ENCODE peak calls at places on chromosomes 16 and 17, in six cellular contexts. T is HCT116, B is thoracic aorta, F is mucosa of descending colon, P is adrenal gland, A is esophagus muscularis mucosa. Q is an unnamed sample. For H3K9me3, the result is how much of the 10 kb centered on the place peaks cover.

GRCh38 chr16:69839798-69840409 is 77.8 kb downstream of the WWP2 start:
- DNase-seq in B (no peak), A (no peak), T (no peak), P (no peak), F (peak), Q (no peak)

GRCh38 chr17:1423456-1424135 is 23.6 kb upstream of the YWHAE start:
- DNase-seq in A (no peak), P (no peak), F (no peak), T (no peak), B (no peak), Q (no peak)

GRCh38 chr17:68780561-68780960 is 174.6 kb downstream of the ABCA8 start:
- DNase-seq in A (no peak), T (no peak), P (no peak), B (no peak), F (no peak), Q (no peak)

GRCh38 chr17:46020023-46020735 is 21.1 kb downstream of the STH start:
- DNase-seq in P (no peak), A (no peak), F (no peak), B (no peak), T (no peak), Q (no peak)

GRCh38 chr17:6780886-6781285 is 4.9 kb downstream of the FBXO39 start:
- DNase-seq in A (peak), F (no peak), P (no peak), B (no peak), T (no peak), Q (no peak)

GRCh38 chr17:42040818-42041217 is 9.6 kb downstream of the C17orf113 start:
- DNase-seq in F (no peak), T (no peak), B (no peak), A (no peak), P (no peak), Q (no peak)

GRCh38 chr17:72266099-72266852 is 145.5 kb downstream of the SOX9 start:
- DNase-seq in A (no peak), T (no peak), F (no peak), P (no peak), B (no peak), Q (no peak)

GRCh38 chr16:88784074-88784855 is 755 bp downstream of the PIEZO1 start:
- DNase-seq in A (no peak), P (no peak), F (peak), T (no peak), B (no peak), Q (no peak)

GRCh38 chr17:58007781-58008706 is 998 bp upstream of the SRSF1 start:
- DNase-seq in F (peak), B (no peak), P (no peak), T (no peak), A (no peak), Q (no peak)

GRCh38 chr16:79325211-79325610 is 275.3 kb downstream of the MAF start:
- DNase-seq in T (no peak), P (no peak), B (no peak), F (no peak), A (no peak), Q (no peak)

GRCh38 chr16:47965439-47965838 is 190.4 kb downstream of the ABCC12 start:
- DNase-seq in A (no peak), T (no peak), F (no peak), B (no peak), P (no peak), Q (no peak)

GRCh38 chr16:85025781-85026653 is 1.6 kb upstream of the KIAA0513 start:
- DNase-seq in B (no peak), F (no peak), P (no peak), A (no peak), T (no peak), Q (no peak)

GRCh38 chr17:41264599-41264998 is 579 bp upstream of the KRTAP9-6 start:
- DNase-seq in B (no peak), F (no peak), T (no peak), A (no peak), P (no peak), Q (no peak)

GRCh38 chr17:45789874-45790273 is 5.8 kb downstream of the CRHR1 start:
- DNase-seq in T (no peak), B (no peak), P (no peak), A (no peak), F (no peak), Q (no peak)

GRCh38 chr17:16987830-16988601 is 16.1 kb upstream of the TNFRSF13B start:
- DNase-seq in B (no peak), F (peak), P (peak), A (peak), T (no peak), Q (peak)

GRCh38 chr16:89443727-89444084 is 46.7 kb downstream of the ANKRD11 start:
- DNase-seq in B (no peak), P (no peak), T (no peak), A (no peak), F (peak), Q (no peak)

GRCh38 chr17:16585796-16586195 is 16.8 kb upstream of the ZNF287 start:
- DNase-seq in F (no peak), T (no peak), A (no peak), B (no peak), P (no peak), Q (no peak)

GRCh38 chr16:8869212-8869987 is 594 bp upstream of the CARHSP1 start:
- DNase-seq in P (no peak), B (no peak), A (no peak), F (peak), T (no peak), Q (no peak)

GRCh38 chr16:75097941-75098897 is 18.4 kb downstream of the LDHD start:
- DNase-seq in T (no peak), F (no peak), A (no peak), P (peak), B (no peak), Q (no peak)

GRCh38 chr16:74601131-74601871 is 5.6 kb downstream of the GLG1 start:
- DNase-seq in T (no peak), F (peak), B (no peak), P (no peak), A (no peak), Q (no peak)

GRCh38 chr17:74920679-74921044 is 2.4 kb downstream of the USH1G start:
- DNase-seq in A (no peak), P (no peak), B (no peak), T (no peak), F (no peak), Q (no peak)

GRCh38 chr17:80270104-80270503 is 9.5 kb downstream of the RNF213 start:
- DNase-seq in F (no peak), A (no peak), T (no peak), B (no peak), P (no peak), Q (no peak)

GRCh38 chr16:69796285-69797118 is 34.4 kb downstream of the WWP2 start:
- DNase-seq in F (no peak), A (no peak), P (peak), T (peak), B (no peak), Q (no peak)

GRCh38 chr16:89375686-89376085 is 114.7 kb downstream of the ANKRD11 start:
- DNase-seq in A (no peak), P (no peak), F (no peak), T (no peak), B (no peak), Q (no peak)

GRCh38 chr16:49461517-49461951 is 87.9 kb downstream of the C16orf78 start:
- DNase-seq in F (no peak), A (peak), P (peak), B (no peak), T (no peak), Q (no peak)

GRCh38 chr17:26818736-26819135 is 475.2 kb upstream of the WSB1 start:
- DNase-seq in A (peak), P (no peak), B (no peak), T (peak), F (no peak), Q (no peak)
- H3K9me3 ChIP-seq in A (half or more), P (under half), B (under half), T (half or more), F (half or more), Q (under half)

DNA sequence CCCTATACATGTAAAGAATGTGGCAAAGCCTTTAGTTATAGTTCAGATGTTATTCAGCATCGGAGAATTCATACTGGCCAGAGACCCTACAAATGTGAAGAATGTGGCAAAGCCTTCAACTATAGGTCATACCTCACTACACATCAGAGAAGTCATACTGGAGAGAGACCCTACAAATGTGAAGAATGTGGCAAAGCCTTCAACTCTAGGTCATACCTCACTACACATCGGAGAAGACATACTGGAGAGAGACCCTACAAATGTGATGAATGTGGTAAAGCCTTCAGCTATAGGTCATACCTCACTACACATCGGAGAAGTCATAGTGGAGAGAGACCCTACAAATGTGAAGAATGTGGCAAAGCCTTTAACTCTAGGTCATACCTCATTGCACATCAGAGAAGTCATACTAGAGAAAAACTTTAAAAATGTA is 42.5 kb downstream of the ZNF267 start:
- DNase-seq in B (no peak), T (no peak), F (no peak), A (no peak), P (no peak), Q (no peak)
- H3K9me3 ChIP-seq in B (half or more), T (half or more), F (half or more), A (half or more), P (under half), Q (half or more)

GRCh38 chr17:52965856-52966255 is 807.3 kb upstream of the CA10 start:
- DNase-seq in A (no peak), T (no peak), F (no peak), P (no peak), B (no peak), Q (no peak)
- H3K9me3 ChIP-seq in A (under half), T (under half), F (under half), P (under half), B (under half), Q (under half)

GRCh38 chr17:5097101-5097834 is 14.4 kb downstream of the ZNF232 start:
- DNase-seq in B (no peak), T (no peak), P (no peak), F (peak), A (no peak), Q (peak)

GRCh38 chr17:5092139-5093010 is 14.1 kb downstream of the ZFP3 start:
- DNase-seq in B (no peak), P (no peak), T (no peak), F (no peak), A (no peak), Q (no peak)
- H3K9me3 ChIP-seq in B (half or more), P (under half), T (under half), F (half or more), A (half or more), Q (half or more)

DNA sequence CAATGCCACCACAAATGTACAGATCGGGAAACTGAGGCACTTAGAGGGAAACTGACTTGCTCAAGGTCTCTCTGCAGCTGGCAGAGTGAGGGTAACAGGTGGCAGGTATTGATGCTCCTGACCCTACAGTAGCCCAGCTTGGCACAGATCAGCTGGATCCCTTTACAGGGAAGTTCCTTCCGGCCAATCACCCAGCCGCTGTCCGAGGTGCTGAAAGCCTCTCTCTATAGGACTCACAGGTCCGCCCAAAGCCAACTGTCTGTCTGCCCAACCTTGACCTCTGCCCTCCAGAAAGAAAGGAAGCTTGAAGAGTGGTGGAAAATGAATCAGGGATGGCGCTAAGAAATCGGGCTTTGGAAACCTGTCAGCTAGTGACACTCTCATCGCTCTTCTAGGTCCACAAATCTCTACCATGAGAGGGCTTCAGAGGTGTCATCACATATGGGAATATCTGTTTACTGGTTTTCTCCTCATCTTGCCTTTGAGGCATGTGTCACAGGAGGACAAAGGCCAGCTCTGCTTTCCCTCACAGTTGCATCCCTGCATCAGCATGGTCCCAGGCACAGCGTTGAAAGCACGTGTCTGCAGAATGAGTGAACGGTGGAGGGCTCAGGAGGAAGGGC is 246.2 kb downstream of the KATNIP start:
- DNase-seq in F (peak), B (no peak), T (peak), A (no peak), P (peak), Q (no peak)
- H3K9me3 ChIP-seq in F (under half), B (under half), T (under half), A (under half), P (under half), Q (under half)

Q was measured in right lobe of liver.